ENCODE peak calls at places on chromosomes 12 and 14, in six cellular contexts. E is GM12878, V is K562, Q is NT2/D1, G is H1, J is HCT116. I is an unnamed sample.

GRCh38 chr14:93898081-93898611 is 29.0 kb upstream of the FAM181A start:
- DNase-seq in E (no peak), V (no peak), Q (no peak), G (no peak), J (no peak), I (peak; percentile 37)

GRCh38 chr12:103279444-103279843 is 216.3 kb downstream of the C12orf42 start:
- DNase-seq in E (peak; percentile 93), V (no peak), Q (no peak), G (no peak), J (no peak), I (no peak)

GRCh38 chr14:49505026-49505766 is 81.0 kb downstream of the RPS29 start:
- DNase-seq in E (no peak), V (no peak), Q (no peak), G (no peak), J (peak; percentile 18), I (no peak)

GRCh38 chr14:98167253-98167652 is 1104.7 kb downstream of the BCL11B start:
- DNase-seq in E (no peak), V (no peak), Q (no peak), G (no peak), J (no peak), I (no peak)

GRCh38 chr12:92859650-92860386 is 69.3 kb downstream of the EEA1 start:
- DNase-seq in E (no peak), V (no peak), Q (no peak), G (no peak), J (no peak), I (no peak)

GRCh38 chr14:97445367-97445766 is 648.2 kb downstream of the VRK1 start:
- DNase-seq in E (no peak), V (no peak), Q (no peak), G (no peak), J (no peak), I (no peak)

GRCh38 chr12:124869011-124869665 is 5.5 kb upstream of the SCARB1 start:
- DNase-seq in E (no peak), V (peak; percentile 85), Q (no peak), G (no peak), J (no peak), I (no peak)

GRCh38 chr12:108103087-108103486 is 26.0 kb upstream of the WSCD2 start:
- DNase-seq in E (no peak), V (no peak), Q (no peak), G (no peak), J (no peak), I (no peak)

GRCh38 chr12:2640709-2641108 is 154.1 kb upstream of the FKBP4 start:
- DNase-seq in E (no peak), V (no peak), Q (peak; percentile 68), G (no peak), J (peak; percentile 81), I (no peak)

GRCh38 chr12:106914796-106915634 is 40.7 kb upstream of the TMEM263 start:
- DNase-seq in E (peak; percentile 36), V (no peak), Q (no peak), G (no peak), J (no peak), I (no peak)

GRCh38 chr12:113291586-113291985 is 43.3 kb downstream of the SLC8B1 start:
- DNase-seq in E (no peak), V (no peak), Q (no peak), G (no peak), J (no peak), I (no peak)

GRCh38 chr12:11780521-11781101 is 131.1 kb downstream of the ETV6 start:
- DNase-seq in E (peak; percentile 94), V (no peak), Q (no peak), G (no peak), J (no peak), I (no peak)

GRCh38 chr12:3698218-3698974 is 54.5 kb downstream of the CRACR2A start:
- DNase-seq in E (no peak), V (no peak), Q (no peak), G (no peak), J (no peak), I (no peak)

GRCh38 chr14:73463411-73463810 is 5.1 kb upstream of the NUMB start:
- DNase-seq in E (no peak), V (no peak), Q (no peak), G (no peak), J (no peak), I (peak; percentile 56)

GRCh38 chr12:109545826-109546225 is 27.5 kb downstream of the MMAB start:
- DNase-seq in E (no peak), V (no peak), Q (no peak), G (no peak), J (no peak), I (no peak)

GRCh38 chr14:95504135-95505029 is 12.1 kb downstream of the SYNE3 start:
- DNase-seq in E (no peak), V (no peak), Q (no peak), G (no peak), J (no peak), I (no peak)

GRCh38 chr12:128712622-128713021 is 111.1 kb downstream of the SLC15A4 start:
- DNase-seq in E (no peak), V (no peak), Q (no peak), G (no peak), J (no peak), I (no peak)

GRCh38 chr12:46763230-46763629 is 62.6 kb downstream of the SLC38A4 start:
- DNase-seq in E (no peak), V (no peak), Q (no peak), G (no peak), J (no peak), I (no peak)

GRCh38 chr12:41919526-41920305 is 225.0 kb downstream of the GXYLT1 start:
- DNase-seq in E (no peak), V (no peak), Q (no peak), G (no peak), J (no peak), I (no peak)

GRCh38 chr14:68342216-68342615 is 450.7 kb downstream of the ZFP36L1 start:
- DNase-seq in E (no peak), V (no peak), Q (no peak), G (no peak), J (no peak), I (no peak)

GRCh38 chr12:45263587-45263986 is 47.7 kb downstream of the ANO6 start:
- DNase-seq in E (no peak), V (no peak), Q (no peak), G (no peak), J (no peak), I (no peak)

GRCh38 chr14:102055181-102055901 is 31.5 kb downstream of the HSP90AA1 start:
- DNase-seq in E (no peak), V (no peak), Q (no peak), G (peak; percentile 61), J (no peak), I (peak; percentile 18)

GRCh38 chr12:120358412-120359158 is 10.4 kb downstream of the MSI1 start:
- DNase-seq in E (no peak), V (no peak), Q (no peak), G (peak; percentile 74), J (no peak), I (no peak)

GRCh38 chr12:47905313-47905730 is 528 bp upstream of the VDR start:
- DNase-seq in E (no peak), V (peak; percentile 62), Q (peak; percentile 47), G (no peak), J (no peak), I (no peak)

GRCh38 chr12:52217223-52217622 is 15.8 kb upstream of the KRT7 start:
- DNase-seq in E (no peak), V (no peak), Q (no peak), G (no peak), J (peak; percentile 75), I (no peak)

GRCh38 chr14:54864526-54864925 is 38.1 kb downstream of the GCH1 start:
- DNase-seq in E (no peak), V (no peak), Q (no peak), G (no peak), J (no peak), I (no peak)

GRCh38 chr14:89384636-89385035 is 32.4 kb downstream of the FOXN3 start:
- DNase-seq in E (no peak), V (no peak), Q (no peak), G (no peak), J (no peak), I (no peak)

GRCh38 chr14:89383171-89383845 is 33.7 kb downstream of the FOXN3 start:
- DNase-seq in E (no peak), V (no peak), Q (no peak), G (no peak), J (no peak), I (no peak)

GRCh38 chr14:89386214-89386886 is 30.7 kb downstream of the FOXN3 start:
- DNase-seq in E (peak; percentile 63), V (no peak), Q (no peak), G (no peak), J (no peak), I (no peak)

GRCh38 chr14:89382487-89383170 is 34.4 kb downstream of the FOXN3 start:
- DNase-seq in E (no peak), V (no peak), Q (no peak), G (no peak), J (no peak), I (no peak)

GRCh38 chr14:89384023-89384422 is 33.0 kb downstream of the FOXN3 start:
- DNase-seq in E (peak; percentile 92), V (no peak), Q (no peak), G (no peak), J (no peak), I (no peak)
- TF ChIP-seq ZNF274 in E (no peak), V (no peak), Q (no peak), G (no peak), J (no peak), I (no peak)

GRCh38 chr14:35661875-35662274 is 127.9 kb downstream of the INSM2 start:
- DNase-seq in E (no peak), V (no peak), Q (no peak), G (no peak), J (no peak), I (peak; percentile 82)
- TF ChIP-seq ZNF274 in E (no peak), V (no peak), Q (no peak), G (no peak), J (no peak), I (no peak)

DNA sequence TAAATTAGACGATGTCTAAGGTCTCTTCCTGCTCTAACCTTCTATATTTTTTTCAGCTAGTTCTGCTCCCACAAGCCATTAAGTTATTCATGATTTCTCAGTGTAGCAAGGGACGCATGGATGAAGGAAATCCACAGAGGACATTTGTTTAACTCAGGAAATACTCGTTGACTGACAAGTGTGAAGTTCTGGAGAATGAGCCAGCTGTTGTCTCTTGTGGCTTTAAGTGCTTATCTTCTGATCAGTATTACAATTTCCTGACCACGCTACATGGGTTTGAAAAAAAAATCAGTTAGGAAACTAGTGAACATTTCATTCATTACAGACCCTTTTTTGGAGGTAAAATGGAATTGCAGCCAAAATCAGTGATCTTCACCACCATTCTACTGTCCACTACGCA is 53.2 kb downstream of the GUCY2C start:
- DNase-seq in E (no peak), V (no peak), Q (no peak), G (no peak), J (no peak), I (no peak)
- TF ChIP-seq ZNF274 in E (no peak), V (no peak), Q (no peak), G (no peak), J (no peak), I (no peak)

DNA sequence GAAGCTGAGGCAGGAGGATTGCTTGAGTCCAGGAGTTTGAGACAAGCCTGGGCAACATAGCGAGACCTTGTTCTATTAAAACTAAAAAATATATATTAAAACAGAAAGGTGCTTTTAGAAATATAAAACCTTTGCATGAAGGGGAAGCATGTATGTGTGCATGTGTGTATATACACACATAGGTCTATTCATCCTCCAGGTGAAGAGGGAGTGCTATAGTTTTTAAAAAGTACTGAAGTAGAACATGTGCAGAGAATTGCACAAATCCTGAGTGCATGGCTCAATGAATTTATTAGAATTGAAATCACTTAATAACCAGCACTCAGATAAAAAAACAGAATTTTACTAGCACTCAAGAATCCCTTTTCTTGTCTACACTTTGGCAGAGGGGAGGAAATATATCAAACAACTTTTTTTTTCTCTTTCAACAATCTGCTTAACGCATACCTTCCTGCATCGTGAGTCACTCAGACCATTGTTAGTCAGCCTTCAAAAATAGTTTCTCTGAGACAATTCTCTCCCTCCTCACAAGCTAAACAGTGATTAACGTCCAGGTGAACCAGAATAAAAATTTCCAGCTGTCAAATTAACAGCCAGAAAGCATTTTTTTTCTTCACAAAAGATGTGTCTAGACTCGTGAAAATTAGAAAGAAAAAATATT is 17.7 kb upstream of the NEDD1 start:
- DNase-seq in E (no peak), V (no peak), Q (peak; percentile 8), G (no peak), J (no peak), I (no peak)
- TF ChIP-seq ZNF274 in E (no peak), V (no peak), Q (no peak), G (no peak), J (no peak), I (no peak)

I was measured in HepG2.